ENCODE peak calls at places on chromosomes 6 and 20, in five cellular contexts. One of them, this sample, is unnamed.

GRCh38 chr6:141248056-141248799 is 884.5 kb upstream of the GJE1 start:
- DNase-seq in globus pallidus: no peak
- DNase-seq in NCI-H526 treated with DMSO at 0.1 percent for 48 hours: no peak
- DNase-seq in amniotic epithelial cell: peak; percentile 12
- DNase-seq in Calu3: no peak
- DNase-seq in this sample: no peak

GRCh38 chr20:36957875-36958667 is 6.6 kb upstream of the SAMHD1 start:
- DNase-seq in NCI-H526 treated with DMSO at 0.1 percent for 48 hours: no peak
- DNase-seq in amniotic epithelial cell: no peak
- DNase-seq in globus pallidus: peak; percentile 59
- DNase-seq in Calu3: no peak
- DNase-seq in this sample: no peak

GRCh38 chr20:56403465-56403864 is 8.6 kb upstream of the CASS4 start:
- DNase-seq in amniotic epithelial cell: no peak
- DNase-seq in Calu3: no peak
- DNase-seq in NCI-H526 treated with DMSO at 0.1 percent for 48 hours: no peak
- DNase-seq in globus pallidus: no peak
- DNase-seq in this sample: peak; percentile 45

GRCh38 chr6:32790306-32790705 is 26.5 kb downstream of the HLA-DOB start:
- DNase-seq in globus pallidus: no peak
- DNase-seq in amniotic epithelial cell: no peak
- DNase-seq in Calu3: no peak
- DNase-seq in NCI-H526 treated with DMSO at 0.1 percent for 48 hours: no peak
- DNase-seq in this sample: no peak

GRCh38 chr6:43720999-43721398 is 33.4 kb upstream of the MRPS18A start:
- DNase-seq in NCI-H526 treated with DMSO at 0.1 percent for 48 hours: no peak
- DNase-seq in amniotic epithelial cell: no peak
- DNase-seq in Calu3: no peak
- DNase-seq in globus pallidus: no peak
- DNase-seq in this sample: no peak

GRCh38 chr6:136609878-136610706 is 59.9 kb upstream of the MAP7 start:
- DNase-seq in amniotic epithelial cell: peak; percentile 100
- DNase-seq in NCI-H526 treated with DMSO at 0.1 percent for 48 hours: no peak
- DNase-seq in globus pallidus: peak; percentile 5
- DNase-seq in Calu3: peak; percentile 65
- DNase-seq in this sample: peak; percentile 4

GRCh38 chr20:682123-682522 is 6.5 kb upstream of the SCRT2 start:
- DNase-seq in globus pallidus: no peak
- DNase-seq in Calu3: no peak
- DNase-seq in NCI-H526 treated with DMSO at 0.1 percent for 48 hours: no peak
- DNase-seq in amniotic epithelial cell: no peak
- DNase-seq in this sample: no peak

GRCh38 chr6:156955494-156956183 is 178.5 kb downstream of the ARID1B start:
- DNase-seq in amniotic epithelial cell: peak; percentile 76
- DNase-seq in Calu3: no peak
- DNase-seq in globus pallidus: no peak
- DNase-seq in NCI-H526 treated with DMSO at 0.1 percent for 48 hours: no peak
- DNase-seq in this sample: no peak

GRCh38 chr20:2809690-2810089 is 5.1 kb upstream of the C20orf141 start:
- DNase-seq in amniotic epithelial cell: no peak
- DNase-seq in Calu3: no peak
- DNase-seq in globus pallidus: no peak
- DNase-seq in NCI-H526 treated with DMSO at 0.1 percent for 48 hours: no peak
- DNase-seq in this sample: no peak

GRCh38 chr6:19413323-19413722 is 423.8 kb upstream of the ID4 start:
- DNase-seq in Calu3: peak; percentile 45
- DNase-seq in globus pallidus: no peak
- DNase-seq in NCI-H526 treated with DMSO at 0.1 percent for 48 hours: no peak
- DNase-seq in amniotic epithelial cell: peak; percentile 85
- DNase-seq in this sample: no peak

GRCh38 chr6:54267798-54268197 is 40.4 kb upstream of the TINAG start:
- DNase-seq in globus pallidus: no peak
- DNase-seq in amniotic epithelial cell: peak; percentile 66
- DNase-seq in Calu3: peak; percentile 57
- DNase-seq in NCI-H526 treated with DMSO at 0.1 percent for 48 hours: peak; percentile 26
- DNase-seq in this sample: peak; percentile 40

GRCh38 chr6:166318649-166319600 is 10.7 kb upstream of the PRR18 start:
- DNase-seq in Calu3: no peak
- DNase-seq in amniotic epithelial cell: no peak
- DNase-seq in NCI-H526 treated with DMSO at 0.1 percent for 48 hours: no peak
- DNase-seq in globus pallidus: no peak
- DNase-seq in this sample: no peak

GRCh38 chr6:142015011-142015410 is 117.7 kb upstream of the GJE1 start:
- DNase-seq in globus pallidus: no peak
- DNase-seq in Calu3: no peak
- DNase-seq in amniotic epithelial cell: no peak
- DNase-seq in NCI-H526 treated with DMSO at 0.1 percent for 48 hours: no peak
- DNase-seq in this sample: no peak

GRCh38 chr20:1206749-1207148 is 3.5 kb downstream of the C20orf202 start:
- DNase-seq in globus pallidus: no peak
- DNase-seq in NCI-H526 treated with DMSO at 0.1 percent for 48 hours: no peak
- DNase-seq in Calu3: no peak
- DNase-seq in amniotic epithelial cell: no peak
- DNase-seq in this sample: no peak

GRCh38 chr6:26439552-26440125 is 665 bp upstream of the BTN3A3 start:
- DNase-seq in amniotic epithelial cell: no peak
- DNase-seq in NCI-H526 treated with DMSO at 0.1 percent for 48 hours: no peak
- DNase-seq in Calu3: no peak
- DNase-seq in globus pallidus: peak; percentile 20
- DNase-seq in this sample: no peak

This sample was measured in Caco-2.